ENCODE peak calls at places on chromosomes 7 and 10, in five cellular contexts. One of them, this sample, is unnamed.

GRCh38 chr10:132836832-132837540 is 51.0 kb upstream of the NKX6-2 start:
- DNase-seq in progenitor cell of endocrine pancreas: peak
- DNase-seq in amygdala: peak
- DNase-seq in NCI-H1105 treated with DMSO at 0.1 percent for 48 hours: no peak
- DNase-seq in T1000: no peak
- DNase-seq in this sample: peak

GRCh38 chr7:1466524-1467271 is 7.4 kb upstream of the MICALL2 start:
- DNase-seq in progenitor cell of endocrine pancreas: no peak
- DNase-seq in amygdala: peak
- DNase-seq in NCI-H1105 treated with DMSO at 0.1 percent for 48 hours: no peak
- DNase-seq in T1000: peak
- DNase-seq in this sample: peak

GRCh38 chr10:60238408-60239100 is 151.1 kb downstream of the ANK3 start:
- DNase-seq in progenitor cell of endocrine pancreas: no peak
- DNase-seq in amygdala: no peak
- DNase-seq in NCI-H1105 treated with DMSO at 0.1 percent for 48 hours: peak
- DNase-seq in T1000: no peak
- DNase-seq in this sample: no peak

GRCh38 chr7:55440040-55440690 is 75.0 kb downstream of the LANCL2 start:
- DNase-seq in progenitor cell of endocrine pancreas: no peak
- DNase-seq in amygdala: no peak
- DNase-seq in NCI-H1105 treated with DMSO at 0.1 percent for 48 hours: no peak
- DNase-seq in T1000: no peak
- DNase-seq in this sample: no peak

GRCh38 chr7:23012797-23013714 is 874 bp downstream of the HYCC1 start:
- DNase-seq in progenitor cell of endocrine pancreas: peak
- DNase-seq in amygdala: no peak
- DNase-seq in NCI-H1105 treated with DMSO at 0.1 percent for 48 hours: peak
- DNase-seq in T1000: no peak
- DNase-seq in this sample: peak

GRCh38 chr7:145106001-145106400 is 270.1 kb upstream of the TPK1 start:
- DNase-seq in progenitor cell of endocrine pancreas: no peak
- DNase-seq in amygdala: no peak
- DNase-seq in NCI-H1105 treated with DMSO at 0.1 percent for 48 hours: peak
- DNase-seq in T1000: peak
- DNase-seq in this sample: no peak

GRCh38 chr10:81961451-81962184 is 86.6 kb downstream of the NRG3 start:
- DNase-seq in progenitor cell of endocrine pancreas: no peak
- DNase-seq in amygdala: no peak
- DNase-seq in NCI-H1105 treated with DMSO at 0.1 percent for 48 hours: no peak
- DNase-seq in T1000: no peak
- DNase-seq in this sample: no peak

GRCh38 chr7:32167256-32167655 is 97.0 kb upstream of the PDE1C start:
- DNase-seq in progenitor cell of endocrine pancreas: no peak
- DNase-seq in amygdala: no peak
- DNase-seq in NCI-H1105 treated with DMSO at 0.1 percent for 48 hours: no peak
- DNase-seq in T1000: no peak
- DNase-seq in this sample: no peak

GRCh38 chr7:8155836-8156235 is 106.1 kb downstream of the ICA1 start:
- DNase-seq in progenitor cell of endocrine pancreas: no peak
- DNase-seq in amygdala: no peak
- DNase-seq in NCI-H1105 treated with DMSO at 0.1 percent for 48 hours: peak
- DNase-seq in T1000: no peak
- DNase-seq in this sample: no peak

GRCh38 chr7:95766086-95766485 is 6.3 kb upstream of the DYNC1I1 start:
- DNase-seq in progenitor cell of endocrine pancreas: no peak
- DNase-seq in amygdala: no peak
- DNase-seq in NCI-H1105 treated with DMSO at 0.1 percent for 48 hours: no peak
- DNase-seq in T1000: no peak
- DNase-seq in this sample: no peak

GRCh38 chr10:103493911-103494877 is 689 bp downstream of the NEURL1 start:
- DNase-seq in progenitor cell of endocrine pancreas: no peak
- DNase-seq in amygdala: no peak
- DNase-seq in NCI-H1105 treated with DMSO at 0.1 percent for 48 hours: peak
- DNase-seq in T1000: no peak
- DNase-seq in this sample: no peak